ENCODE peak calls at places on chromosome 18, in five cellular contexts. One of them, this sample, is unnamed.

GRCh38 chr18:79695269-79695668 is 15.7 kb downstream of the CTDP1 start:
- DNase-seq in fibroblast of lung: no peak
- DNase-seq in endothelial cell of umbilical vein: no peak
- DNase-seq in kidney: no peak
- DNase-seq in HepG2: no peak
- DNase-seq in this sample: no peak

GRCh38 chr18:77131100-77131651 is 1.4 kb downstream of the MBP start:
- DNase-seq in endothelial cell of umbilical vein: no peak
- DNase-seq in fibroblast of lung: peak; percentile 26
- DNase-seq in HepG2: no peak
- DNase-seq in kidney: no peak
- DNase-seq in this sample: no peak

GRCh38 chr18:75291460-75291859 is 80.9 kb downstream of the TSHZ1 start:
- DNase-seq in endothelial cell of umbilical vein: no peak
- DNase-seq in HepG2: no peak
- DNase-seq in fibroblast of lung: no peak
- DNase-seq in kidney: no peak
- DNase-seq in this sample: no peak

GRCh38 chr18:28178720-28179119 is 1.8 kb upstream of the CDH2 start:
- DNase-seq in endothelial cell of umbilical vein: peak; percentile 16
- DNase-seq in HepG2: no peak
- DNase-seq in fibroblast of lung: peak; percentile 74
- DNase-seq in kidney: no peak
- DNase-seq in this sample: peak; percentile 47

GRCh38 chr18:48590678-48591077 is 51.8 kb downstream of the CTIF start:
- DNase-seq in endothelial cell of umbilical vein: no peak
- DNase-seq in kidney: no peak
- DNase-seq in HepG2: no peak
- DNase-seq in fibroblast of lung: peak; percentile 87
- DNase-seq in this sample: peak; percentile 69

GRCh38 chr18:68053290-68053689 is 536.8 kb upstream of the DSEL start:
- DNase-seq in endothelial cell of umbilical vein: no peak
- DNase-seq in HepG2: no peak
- DNase-seq in fibroblast of lung: no peak
- DNase-seq in kidney: no peak
- DNase-seq in this sample: no peak

GRCh38 chr18:48733854-48734253 is 195.0 kb downstream of the CTIF start:
- DNase-seq in fibroblast of lung: no peak
- DNase-seq in kidney: peak; percentile 45
- DNase-seq in endothelial cell of umbilical vein: no peak
- DNase-seq in HepG2: no peak
- DNase-seq in this sample: no peak

GRCh38 chr18:56298935-56299334 is 339.5 kb downstream of the TXNL1 start:
- DNase-seq in endothelial cell of umbilical vein: peak; percentile 75
- DNase-seq in HepG2: no peak
- DNase-seq in fibroblast of lung: peak; percentile 56
- DNase-seq in kidney: no peak
- DNase-seq in this sample: peak; percentile 71

GRCh38 chr18:49094979-49095632 is 144.3 kb upstream of the SMAD7 start:
- DNase-seq in endothelial cell of umbilical vein: peak; percentile 48
- DNase-seq in HepG2: no peak
- DNase-seq in fibroblast of lung: peak; percentile 88
- DNase-seq in kidney: no peak
- DNase-seq in this sample: peak; percentile 83

GRCh38 chr18:2991241-2991640 is 21.7 kb downstream of the LPIN2 start:
- DNase-seq in fibroblast of lung: no peak
- DNase-seq in kidney: no peak
- DNase-seq in HepG2: no peak
- DNase-seq in endothelial cell of umbilical vein: no peak
- DNase-seq in this sample: no peak

GRCh38 chr18:64929026-64929425 is 780.1 kb upstream of the LINC00305 start:
- DNase-seq in HepG2: no peak
- DNase-seq in fibroblast of lung: peak; percentile 59
- DNase-seq in endothelial cell of umbilical vein: no peak
- DNase-seq in kidney: no peak
- DNase-seq in this sample: no peak

GRCh38 chr18:28163201-28163778 is 13.6 kb downstream of the CDH2 start:
- DNase-seq in endothelial cell of umbilical vein: no peak
- DNase-seq in kidney: no peak
- DNase-seq in HepG2: no peak
- DNase-seq in fibroblast of lung: peak; percentile 87
- DNase-seq in this sample: peak; percentile 55

GRCh38 chr18:59211629-59212028 is 8.3 kb upstream of the GRP start:
- DNase-seq in HepG2: no peak
- DNase-seq in fibroblast of lung: no peak
- DNase-seq in endothelial cell of umbilical vein: no peak
- DNase-seq in kidney: no peak
- DNase-seq in this sample: no peak

GRCh38 chr18:37253424-37254255 is 312.0 kb downstream of the CELF4 start:
- DNase-seq in HepG2: no peak
- DNase-seq in kidney: no peak
- DNase-seq in fibroblast of lung: no peak
- DNase-seq in endothelial cell of umbilical vein: no peak
- DNase-seq in this sample: peak; percentile 49
- H3K4me3 ChIP-seq in HepG2: peak overlapping the region; percentile 67
- H3K4me3 ChIP-seq in kidney: no peak overlapping the region
- H3K4me3 ChIP-seq in fibroblast of lung: no peak overlapping the region
- H3K4me3 ChIP-seq in endothelial cell of umbilical vein: peak overlapping the region; percentile 18
- H3K4me3 ChIP-seq in this sample: no peak overlapping the region

GRCh38 chr18:13019301-13019700 is 28.1 kb downstream of the CEP192 start:
- DNase-seq in HepG2: no peak
- DNase-seq in kidney: no peak
- DNase-seq in endothelial cell of umbilical vein: peak; percentile 58
- DNase-seq in fibroblast of lung: no peak
- DNase-seq in this sample: no peak
- H3K36me3 ChIP-seq in HepG2: peaks cover 10% of the 10 kb centered on the region
- H3K36me3 ChIP-seq in kidney: peaks cover 19% of the 10 kb centered on the region
- H3K36me3 ChIP-seq in endothelial cell of umbilical vein: peaks cover 5% of the 10 kb centered on the region
- H3K36me3 ChIP-seq in fibroblast of lung: peaks cover 1% of the 10 kb centered on the region
- H3K36me3 ChIP-seq in this sample: peaks cover 75% of the 10 kb centered on the region

DNA sequence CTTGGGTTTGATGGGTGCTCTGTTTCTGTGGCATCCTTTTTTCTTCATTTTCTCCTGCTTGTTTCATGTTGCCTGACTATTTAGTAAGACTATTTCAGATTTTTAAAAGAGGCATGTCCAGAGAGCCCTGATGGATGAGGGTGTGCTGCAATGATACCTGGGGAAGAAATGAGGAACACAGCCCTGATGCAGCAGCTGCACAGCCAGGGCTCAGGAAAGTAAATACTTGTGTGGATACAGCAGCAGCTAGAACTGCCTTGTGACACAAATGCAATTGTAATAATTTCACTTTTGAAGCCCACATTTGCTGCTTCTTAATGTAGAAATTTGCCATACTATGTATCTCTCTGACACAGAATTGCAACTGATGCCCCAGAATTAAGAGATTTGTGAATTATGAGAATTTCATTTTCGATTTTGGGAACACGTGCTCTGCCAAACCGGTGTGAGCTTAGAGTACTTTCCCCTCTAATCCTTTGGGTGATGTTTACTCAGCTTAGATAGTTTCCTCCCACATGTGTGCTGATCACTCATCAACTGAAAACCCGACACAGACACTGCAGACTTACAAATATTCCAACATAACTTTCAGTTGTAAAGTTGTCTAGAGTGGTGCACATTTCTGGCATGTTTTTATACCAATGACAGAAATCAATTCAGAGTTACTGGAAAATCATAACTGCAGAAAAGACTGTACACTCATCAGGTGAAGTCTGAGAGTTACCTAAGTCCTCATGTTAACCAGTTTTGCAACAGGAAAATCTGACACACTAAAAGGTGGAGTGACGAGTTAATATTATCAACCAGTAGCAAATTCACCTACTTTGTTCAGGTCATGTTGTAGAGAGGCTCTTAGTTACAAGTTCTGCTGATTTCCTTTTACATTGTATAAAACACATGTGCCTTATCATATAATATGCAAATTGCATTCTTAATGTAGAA is 383.4 kb downstream of the CBLN2 start:
- DNase-seq in HepG2: no peak
- DNase-seq in kidney: no peak
- DNase-seq in endothelial cell of umbilical vein: no peak
- DNase-seq in fibroblast of lung: no peak
- DNase-seq in this sample: no peak
- H3K9ac ChIP-seq in HepG2: no peak overlapping the region
- H3K9ac ChIP-seq in kidney: no peak overlapping the region
- H3K9ac ChIP-seq in endothelial cell of umbilical vein: no peak overlapping the region
- H3K9ac ChIP-seq in fibroblast of lung: no peak overlapping the region
- H3K9ac ChIP-seq in this sample: no peak overlapping the region

GRCh38 chr18:21742323-21742687 is 1.7 kb downstream of the MIB1 start:
- DNase-seq in fibroblast of lung: peak; percentile 50
- DNase-seq in kidney: no peak
- DNase-seq in HepG2: no peak
- DNase-seq in endothelial cell of umbilical vein: peak; percentile 37
- DNase-seq in this sample: peak; percentile 36

GRCh38 chr18:21740724-21741510 is at the start of gene MIB1:
- DNase-seq in kidney: peak; percentile 99
- DNase-seq in HepG2: no peak
- DNase-seq in endothelial cell of umbilical vein: no peak
- DNase-seq in fibroblast of lung: no peak
- DNase-seq in this sample: no peak

GRCh38 chr18:21741511-21742322 is 1.1 kb downstream of the MIB1 start:
- DNase-seq in fibroblast of lung: peak; percentile 13
- DNase-seq in endothelial cell of umbilical vein: peak; percentile 36
- DNase-seq in kidney: peak; percentile 82
- DNase-seq in HepG2: no peak
- DNase-seq in this sample: peak; percentile 50

GRCh38 chr18:21745234-21745633 is 4.6 kb downstream of the MIB1 start:
- DNase-seq in fibroblast of lung: no peak
- DNase-seq in HepG2: no peak
- DNase-seq in endothelial cell of umbilical vein: no peak
- DNase-seq in kidney: no peak
- DNase-seq in this sample: no peak

GRCh38 chr18:21743166-21743831 is 2.7 kb downstream of the MIB1 start:
- DNase-seq in endothelial cell of umbilical vein: no peak
- DNase-seq in HepG2: no peak
- DNase-seq in kidney: no peak
- DNase-seq in fibroblast of lung: no peak
- DNase-seq in this sample: no peak
- H3K4me3 ChIP-seq in endothelial cell of umbilical vein: no peak overlapping the region
- H3K4me3 ChIP-seq in HepG2: peak overlapping the region; percentile 37
- H3K4me3 ChIP-seq in kidney: peak overlapping the region; percentile 14
- H3K4me3 ChIP-seq in fibroblast of lung: peak overlapping the region; percentile 22
- H3K4me3 ChIP-seq in this sample: peak overlapping the region; percentile 58

GRCh38 chr18:12362473-12363174 is 14.4 kb downstream of the AFG3L2 start:
- DNase-seq in kidney: no peak
- DNase-seq in endothelial cell of umbilical vein: no peak
- DNase-seq in fibroblast of lung: no peak
- DNase-seq in HepG2: no peak
- DNase-seq in this sample: no peak
- H3K36me3 ChIP-seq in kidney: peaks cover 40% of the 10 kb centered on the region
- H3K36me3 ChIP-seq in endothelial cell of umbilical vein: peaks cover 17% of the 10 kb centered on the region
- H3K36me3 ChIP-seq in fibroblast of lung: peaks cover 18% of the 10 kb centered on the region
- H3K36me3 ChIP-seq in HepG2: peaks cover 17% of the 10 kb centered on the region
- H3K36me3 ChIP-seq in this sample: peaks cover 91% of the 10 kb centered on the region

DNA sequence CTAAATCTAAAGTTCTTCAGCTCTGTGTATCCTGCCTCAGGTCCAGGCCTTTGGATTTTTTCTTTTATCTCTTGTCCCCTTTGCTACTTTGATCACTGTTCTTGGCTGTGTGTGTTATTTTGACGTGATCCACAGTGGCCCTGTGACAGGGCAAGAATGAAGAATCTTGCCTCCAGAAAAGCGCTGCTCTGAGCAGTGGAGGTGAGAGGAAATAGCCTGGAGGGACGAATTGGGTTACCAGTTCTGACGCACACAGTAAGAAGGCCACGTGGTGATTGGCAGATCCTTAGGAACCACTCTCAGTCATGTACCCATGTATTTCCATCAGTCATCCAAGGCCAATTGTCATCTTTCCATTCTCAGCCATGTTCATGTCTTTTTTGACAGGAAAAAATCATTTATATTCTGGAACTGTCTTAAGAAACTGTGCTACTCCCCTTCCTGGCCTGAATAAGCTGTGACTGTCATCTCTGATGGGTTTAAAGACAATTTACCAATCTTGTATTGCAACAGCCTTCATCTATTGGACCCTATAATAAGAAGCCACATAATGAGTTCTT is 47.6 kb downstream of the MAPK4 start:
- DNase-seq in kidney: no peak
- DNase-seq in endothelial cell of umbilical vein: no peak
- DNase-seq in HepG2: no peak
- DNase-seq in fibroblast of lung: no peak
- DNase-seq in this sample: no peak
- H3K9ac ChIP-seq in kidney: no peak overlapping the region
- H3K9ac ChIP-seq in endothelial cell of umbilical vein: no peak overlapping the region
- H3K9ac ChIP-seq in HepG2: no peak overlapping the region
- H3K9ac ChIP-seq in fibroblast of lung: no peak overlapping the region
- H3K9ac ChIP-seq in this sample: no peak overlapping the region

DNA sequence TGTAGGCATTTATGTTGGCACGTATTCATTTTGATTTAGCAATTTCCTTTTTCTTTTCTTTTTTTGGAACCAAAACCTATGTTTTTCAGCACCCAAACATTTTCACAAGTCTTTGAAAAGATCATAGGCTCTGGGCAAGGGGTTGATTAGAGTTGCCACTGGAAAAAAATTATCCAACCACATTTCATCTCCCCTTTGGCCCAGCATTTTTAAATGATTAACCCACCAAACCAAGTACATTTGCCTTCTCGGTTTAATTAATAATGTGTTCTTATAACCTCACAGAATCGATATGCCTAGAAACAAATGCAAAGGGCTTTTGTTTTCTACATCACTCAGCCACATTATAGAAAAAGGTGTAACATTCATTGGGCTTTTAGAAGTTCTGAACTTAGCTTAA is 66.1 kb downstream of the CHST9 start:
- DNase-seq in HepG2: no peak
- DNase-seq in fibroblast of lung: no peak
- DNase-seq in kidney: no peak
- DNase-seq in endothelial cell of umbilical vein: no peak
- DNase-seq in this sample: no peak
- H3K4me3 ChIP-seq in HepG2: no peak overlapping the region
- H3K4me3 ChIP-seq in fibroblast of lung: no peak overlapping the region
- H3K4me3 ChIP-seq in kidney: no peak overlapping the region
- H3K4me3 ChIP-seq in endothelial cell of umbilical vein: no peak overlapping the region
- H3K4me3 ChIP-seq in this sample: no peak overlapping the region

This sample was measured in adipocyte.